ENCODE peak calls at places on chromosome 1, in seven cellular contexts. M is NCI-H774; B is naive thymus-derived CD8-positive, alpha-beta T cell; Z is fibroblast of villous mesenchyme; P is H54; H is Right ventricle myocardium inferior; U is choroid plexus epithelial cell. Y is an unnamed sample.

GRCh38 chr1:180623579-180624347 is 8.1 kb upstream of the XPR1 start:
- DNase-seq in M (no peak), B (no peak), Z (peak; percentile 84), P (no peak), H (no peak), U (peak; percentile 70), Y (peak; percentile 22)

GRCh38 chr1:186978596-186979556 is 150.1 kb downstream of the PLA2G4A start:
- DNase-seq in M (no peak), B (no peak), Z (no peak), P (no peak), H (no peak), U (no peak), Y (no peak)

GRCh38 chr1:187999973-188000372 is 1171.2 kb downstream of the PLA2G4A start:
- DNase-seq in M (no peak), B (no peak), Z (no peak), P (no peak), H (no peak), U (peak; percentile 52), Y (no peak)

GRCh38 chr1:56473582-56474270 is 105.6 kb downstream of the PLPP3 start:
- DNase-seq in M (no peak), B (no peak), Z (no peak), P (no peak), H (no peak), U (no peak), Y (no peak)

GRCh38 chr1:69691179-69691578 is 123.5 kb downstream of the LRRC7 start:
- DNase-seq in M (no peak), B (no peak), Z (no peak), P (no peak), H (no peak), U (no peak), Y (no peak)

GRCh38 chr1:167898578-167899222 is 15.2 kb downstream of the ADCY10 start:
- DNase-seq in M (no peak), B (no peak), Z (no peak), P (no peak), H (no peak), U (no peak), Y (no peak)

GRCh38 chr1:201495447-201496295 is 11.3 kb downstream of the CSRP1 start:
- DNase-seq in M (no peak), B (no peak), Z (peak; percentile 98), P (no peak), H (peak; percentile 91), U (peak; percentile 84), Y (no peak)

GRCh38 chr1:245953876-245954660 is 553.0 kb downstream of the SMYD3 start:
- DNase-seq in M (no peak), B (no peak), Z (peak; percentile 70), P (no peak), H (no peak), U (peak; percentile 40), Y (no peak)

GRCh38 chr1:156056326-156056849 is 1.8 kb downstream of the LAMTOR2 start:
- DNase-seq in M (no peak), B (no peak), Z (no peak), P (no peak), H (no peak), U (no peak), Y (no peak)